ENCODE peak calls at places on chromosomes 4 and X, in nine cellular contexts. I is NCI-H1436; Y is activated CD8-positive, alpha-beta T cell treated with anti-CD3 and anti-CD28 coated beads for 36 hours; F is GM03348; O is MCF 10A; R is stimulated activated CD4-positive, alpha-beta T cell treated with anti-CD3 and anti-CD28 coated beads, Interleukin-2, amount 100 ng/mL, for 24 hours; U is NCI-H1930; J is retina; X is effector CD4-positive, alpha-beta T cell. C is an unnamed sample.

GRCh38 chr4:121551881-121552280 is 144.9 kb downstream of the ANXA5 start:
- DNase-seq in I (no peak), Y (no peak), F (no peak), O (peak), R (no peak), U (no peak), J (no peak), X (no peak), C (no peak)

GRCh38 chr4:107931775-107932321 is 499 bp downstream of the CYP2U1 start:
- DNase-seq in I (no peak), Y (peak), F (no peak), O (no peak), R (peak), U (no peak), J (peak), X (peak), C (no peak)

GRCh38 chr4:106809083-106809482 is 227.0 kb downstream of the DKK2 start:
- DNase-seq in I (no peak), Y (no peak), F (peak), O (peak), R (no peak), U (peak), J (no peak), X (no peak), C (peak)

GRCh38 chrX:2679534-2680485 is 11.3 kb upstream of the CD99 start:
- DNase-seq in I (no peak), Y (no peak), F (no peak), O (peak), R (no peak), U (no peak), J (no peak), X (no peak), C (no peak)

GRCh38 chr4:61580721-61581377 is 380.7 kb downstream of the ADGRL3 start:
- DNase-seq in I (no peak), Y (no peak), F (no peak), O (no peak), R (no peak), U (no peak), J (no peak), X (no peak), C (no peak)

GRCh38 chrX:8067754-8068469 is 103.2 kb downstream of the VCX2 start:
- DNase-seq in I (no peak), Y (no peak), F (no peak), O (peak), R (no peak), U (no peak), J (no peak), X (no peak), C (no peak)

GRCh38 chr4:155353923-155354540 is 22.7 kb downstream of the MAP9 start:
- DNase-seq in I (no peak), Y (peak), F (peak), O (peak), R (peak), U (peak), J (peak), X (no peak), C (peak)

GRCh38 chr4:132646186-132646585 is 502.9 kb upstream of the PCDH10 start:
- DNase-seq in I (no peak), Y (no peak), F (no peak), O (peak), R (no peak), U (no peak), J (no peak), X (no peak), C (no peak)

GRCh38 chrX:140034916-140035315 is 69.6 kb upstream of the CXorf66 start:
- DNase-seq in I (peak), Y (no peak), F (peak), O (peak), R (no peak), U (no peak), J (no peak), X (no peak), C (no peak)

GRCh38 chr4:85952518-85952917 is 407.3 kb downstream of the MAPK10 start:
- DNase-seq in I (no peak), Y (no peak), F (no peak), O (peak), R (no peak), U (no peak), J (no peak), X (no peak), C (no peak)